ENCODE peak calls at places on chromosomes 12 and 14, in eight cellular contexts. F is heart left ventricle, U is iPS DF 19.7, R is lower lobe of right lung, L is astrocyte, M is iPS-NIHi11, P is astrocyte of the cerebellum, H is AG10803. A is an unnamed sample.

GRCh38 chr12:54280401-54281260 is at the start of gene HNRNPA1:
- DNase-seq in R (peak), M (peak), P (peak), U (peak), L (peak), H (peak), F (peak), A (no peak)

GRCh38 chr14:101754893-101755292 is 6.6 kb upstream of the PPP2R5C start:
- DNase-seq in M (no peak), L (no peak), U (no peak), F (no peak), H (no peak), P (no peak), R (no peak), A (no peak)

GRCh38 chr14:32826404-32827082 is 112.1 kb upstream of the NPAS3 start:
- DNase-seq in H (peak), R (no peak), L (peak), F (peak), U (peak), P (no peak), M (peak), A (no peak)

GRCh38 chr14:102525213-102526143 is 15.9 kb upstream of the ANKRD9 start:
- DNase-seq in U (no peak), L (peak), F (no peak), H (peak), P (peak), M (peak), R (no peak), A (no peak)

GRCh38 chr14:39431416-39432178 is 636 bp downstream of the FBXO33 start:
- DNase-seq in L (no peak), R (peak), M (peak), F (peak), H (peak), P (no peak), U (no peak), A (peak)

GRCh38 chr12:46650688-46651087 is 175.1 kb downstream of the SLC38A4 start:
- DNase-seq in M (no peak), U (no peak), H (no peak), L (no peak), F (no peak), P (no peak), R (no peak), A (no peak)

GRCh38 chr12:28023156-28023887 is 50.8 kb upstream of the PTHLH start:
- DNase-seq in M (no peak), F (no peak), U (no peak), R (no peak), L (peak), H (peak), P (peak), A (no peak)

GRCh38 chr12:115964626-115965025 is 312.9 kb downstream of the MED13L start:
- DNase-seq in F (no peak), P (no peak), U (no peak), H (no peak), L (no peak), R (no peak), M (no peak), A (no peak)

GRCh38 chr12:13187399-13187798 is 9.1 kb upstream of the EMP1 start:
- DNase-seq in M (no peak), U (no peak), F (no peak), P (no peak), R (no peak), L (peak), H (peak), A (no peak)

GRCh38 chr12:109879332-109880048 is 851 bp downstream of the GLTP start:
- DNase-seq in L (no peak), F (no peak), R (no peak), H (peak), M (no peak), P (no peak), U (no peak), A (no peak)

GRCh38 chr14:52853522-52853854 is 62.1 kb upstream of the GNPNAT1 start:
- DNase-seq in U (no peak), F (no peak), L (no peak), M (no peak), P (no peak), R (no peak), H (no peak), A (no peak)

GRCh38 chr14:68749487-68750475 is 43.1 kb downstream of the ZFP36L1 start:
- DNase-seq in M (no peak), F (peak), H (no peak), U (no peak), R (no peak), P (no peak), L (peak), A (no peak)

A was measured in chondrocyte.